ENCODE peak calls at places on chromosomes 5 and 9, in seven cellular contexts. One of them, this sample, is unnamed.

GRCh38 chr5:180648658-180649296 is 623 bp downstream of the FLT4 start:
- DNase-seq in transverse colon: no peak
- DNase-seq in vagina: no peak
- DNase-seq in adrenal gland: no peak
- DNase-seq in A549: peak; percentile 33
- DNase-seq in heart left ventricle: peak; percentile 48
- DNase-seq in sigmoid colon: peak; percentile 64
- DNase-seq in this sample: no peak

GRCh38 chr5:139982157-139982974 is 60.7 kb downstream of the NRG2 start:
- DNase-seq in transverse colon: peak; percentile 12
- DNase-seq in vagina: no peak
- DNase-seq in adrenal gland: peak; percentile 53
- DNase-seq in A549: no peak
- DNase-seq in heart left ventricle: peak; percentile 65
- DNase-seq in sigmoid colon: no peak
- DNase-seq in this sample: no peak

GRCh38 chr5:53031695-53032096 is 42.5 kb downstream of the ITGA2 start:
- DNase-seq in transverse colon: no peak
- DNase-seq in vagina: no peak
- DNase-seq in adrenal gland: peak; percentile 54
- DNase-seq in A549: peak; percentile 82
- DNase-seq in heart left ventricle: no peak
- DNase-seq in sigmoid colon: no peak
- DNase-seq in this sample: no peak

GRCh38 chr5:132365213-132365612 is 4.3 kb upstream of the SLC22A5 start:
- DNase-seq in transverse colon: no peak
- DNase-seq in vagina: peak; percentile 64
- DNase-seq in adrenal gland: no peak
- DNase-seq in A549: peak; percentile 95
- DNase-seq in heart left ventricle: no peak
- DNase-seq in sigmoid colon: no peak
- DNase-seq in this sample: no peak

GRCh38 chr9:23826120-23826629 is at the start of gene ELAVL2:
- DNase-seq in transverse colon: peak; percentile 94
- DNase-seq in vagina: no peak
- DNase-seq in adrenal gland: peak; percentile 97
- DNase-seq in A549: peak; percentile 99
- DNase-seq in heart left ventricle: peak; percentile 84
- DNase-seq in sigmoid colon: peak; percentile 85
- DNase-seq in this sample: peak; percentile 77

GRCh38 chr5:60649288-60649917 is 50.6 kb downstream of the DEPDC1B start:
- DNase-seq in transverse colon: no peak
- DNase-seq in vagina: no peak
- DNase-seq in adrenal gland: no peak
- DNase-seq in A549: peak; percentile 58
- DNase-seq in heart left ventricle: no peak
- DNase-seq in sigmoid colon: no peak
- DNase-seq in this sample: no peak

GRCh38 chr9:38208206-38208901 is 139.3 kb upstream of the SHB start:
- DNase-seq in transverse colon: no peak
- DNase-seq in vagina: peak; percentile 83
- DNase-seq in adrenal gland: no peak
- DNase-seq in A549: no peak
- DNase-seq in heart left ventricle: no peak
- DNase-seq in sigmoid colon: no peak
- DNase-seq in this sample: no peak

GRCh38 chr9:95143591-95144561 is 173.6 kb downstream of the FANCC start:
- DNase-seq in transverse colon: peak; percentile 77
- DNase-seq in vagina: peak; percentile 99
- DNase-seq in adrenal gland: peak; percentile 57
- DNase-seq in A549: no peak
- DNase-seq in heart left ventricle: peak; percentile 83
- DNase-seq in sigmoid colon: peak; percentile 97
- DNase-seq in this sample: peak; percentile 67

GRCh38 chr5:108617467-108618435 is 129.9 kb upstream of the FER start:
- DNase-seq in transverse colon: no peak
- DNase-seq in vagina: no peak
- DNase-seq in adrenal gland: no peak
- DNase-seq in A549: no peak
- DNase-seq in heart left ventricle: no peak
- DNase-seq in sigmoid colon: no peak
- DNase-seq in this sample: no peak

GRCh38 chr9:32525506-32525905 is 490 bp downstream of the RIGI start:
- DNase-seq in transverse colon: no peak
- DNase-seq in vagina: no peak
- DNase-seq in adrenal gland: no peak
- DNase-seq in A549: no peak
- DNase-seq in heart left ventricle: no peak
- DNase-seq in sigmoid colon: no peak
- DNase-seq in this sample: no peak

GRCh38 chr5:126098330-126099017 is 324.7 kb upstream of the GRAMD2B start:
- DNase-seq in transverse colon: no peak
- DNase-seq in vagina: no peak
- DNase-seq in adrenal gland: no peak
- DNase-seq in A549: no peak
- DNase-seq in heart left ventricle: no peak
- DNase-seq in sigmoid colon: no peak
- DNase-seq in this sample: no peak

GRCh38 chr9:91953723-91954122 is 3.7 kb upstream of the ROR2 start:
- DNase-seq in transverse colon: no peak
- DNase-seq in vagina: peak; percentile 56
- DNase-seq in adrenal gland: no peak
- DNase-seq in A549: no peak
- DNase-seq in heart left ventricle: no peak
- DNase-seq in sigmoid colon: no peak
- DNase-seq in this sample: no peak

GRCh38 chr5:98714710-98715109 is 58.8 kb upstream of the RGMB start:
- DNase-seq in transverse colon: no peak
- DNase-seq in vagina: no peak
- DNase-seq in adrenal gland: no peak
- DNase-seq in A549: no peak
- DNase-seq in heart left ventricle: no peak
- DNase-seq in sigmoid colon: no peak
- DNase-seq in this sample: no peak

GRCh38 chr5:174273325-174273724 is 227.8 kb downstream of the NSG2 start:
- DNase-seq in transverse colon: peak; percentile 28
- DNase-seq in vagina: no peak
- DNase-seq in adrenal gland: no peak
- DNase-seq in A549: no peak
- DNase-seq in heart left ventricle: no peak
- DNase-seq in sigmoid colon: no peak
- DNase-seq in this sample: no peak

GRCh38 chr9:136753371-136754058 is 4.5 kb downstream of the LCN8 start:
- DNase-seq in transverse colon: no peak
- DNase-seq in vagina: no peak
- DNase-seq in adrenal gland: no peak
- DNase-seq in A549: no peak
- DNase-seq in heart left ventricle: no peak
- DNase-seq in sigmoid colon: no peak
- DNase-seq in this sample: no peak

GRCh38 chr5:148221510-148221909 is 16.8 kb upstream of the MARCOL start:
- DNase-seq in transverse colon: no peak
- DNase-seq in vagina: no peak
- DNase-seq in adrenal gland: no peak
- DNase-seq in A549: no peak
- DNase-seq in heart left ventricle: no peak
- DNase-seq in sigmoid colon: no peak
- DNase-seq in this sample: no peak

GRCh38 chr9:96417610-96418073 is 528 bp downstream of the ZNF367 start:
- DNase-seq in transverse colon: peak; percentile 24
- DNase-seq in vagina: no peak
- DNase-seq in adrenal gland: no peak
- DNase-seq in A549: no peak
- DNase-seq in heart left ventricle: peak; percentile 38
- DNase-seq in sigmoid colon: peak; percentile 71
- DNase-seq in this sample: peak; percentile 55

GRCh38 chr9:89524888-89525385 is 27.0 kb upstream of the SEMA4D start:
- DNase-seq in transverse colon: no peak
- DNase-seq in vagina: no peak
- DNase-seq in adrenal gland: no peak
- DNase-seq in A549: no peak
- DNase-seq in heart left ventricle: no peak
- DNase-seq in sigmoid colon: no peak
- DNase-seq in this sample: no peak
- TF ChIP-seq CTCF in transverse colon: no peak
- TF ChIP-seq CTCF in vagina: no peak
- TF ChIP-seq CTCF in adrenal gland: no peak
- TF ChIP-seq CTCF in A549: no peak
- TF ChIP-seq CTCF in heart left ventricle: no peak
- TF ChIP-seq CTCF in sigmoid colon: no peak
- TF ChIP-seq CTCF in this sample: no peak

DNA sequence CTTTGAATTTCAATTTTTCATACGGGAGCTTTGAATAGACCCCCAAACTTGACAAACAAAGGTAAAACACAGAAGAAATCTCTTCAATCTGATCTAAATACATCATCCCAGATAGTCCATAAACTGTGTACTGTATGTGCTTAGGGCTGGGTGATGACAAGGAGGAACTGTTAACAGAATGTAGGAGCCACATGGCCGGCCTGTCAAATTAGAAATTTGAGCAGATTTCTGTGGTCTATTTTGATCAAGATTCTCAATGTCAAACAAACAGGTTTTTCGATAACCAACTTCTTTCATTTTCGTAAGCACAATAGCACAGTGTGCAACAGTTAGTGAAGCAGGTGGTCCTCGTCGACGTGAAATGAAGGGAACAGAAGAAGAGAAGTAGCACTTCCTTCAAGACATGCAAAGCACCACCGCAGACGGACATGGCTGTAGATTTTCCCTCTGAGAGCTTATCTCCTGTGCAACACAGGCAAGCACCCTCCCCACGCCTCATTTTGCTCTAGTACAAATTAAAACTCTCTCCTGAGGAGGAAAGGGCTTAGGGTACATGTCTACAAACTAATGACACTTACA is 252.1 kb downstream of the CRB2 start:
- DNase-seq in transverse colon: peak; percentile 51
- DNase-seq in vagina: peak; percentile 25
- DNase-seq in adrenal gland: no peak
- DNase-seq in A549: no peak
- DNase-seq in heart left ventricle: no peak
- DNase-seq in sigmoid colon: no peak
- DNase-seq in this sample: peak; percentile 77
- H3K4me1 ChIP-seq in transverse colon: no peaks in the 10 kb centered on the region
- H3K4me1 ChIP-seq in vagina: no peaks in the 10 kb centered on the region
- H3K4me1 ChIP-seq in adrenal gland: no peaks in the 10 kb centered on the region
- H3K4me1 ChIP-seq in A549: no peaks in the 10 kb centered on the region
- H3K4me1 ChIP-seq in heart left ventricle: no peaks in the 10 kb centered on the region
- H3K4me1 ChIP-seq in sigmoid colon: no peaks in the 10 kb centered on the region
- H3K4me1 ChIP-seq in this sample: no peaks in the 10 kb centered on the region

DNA sequence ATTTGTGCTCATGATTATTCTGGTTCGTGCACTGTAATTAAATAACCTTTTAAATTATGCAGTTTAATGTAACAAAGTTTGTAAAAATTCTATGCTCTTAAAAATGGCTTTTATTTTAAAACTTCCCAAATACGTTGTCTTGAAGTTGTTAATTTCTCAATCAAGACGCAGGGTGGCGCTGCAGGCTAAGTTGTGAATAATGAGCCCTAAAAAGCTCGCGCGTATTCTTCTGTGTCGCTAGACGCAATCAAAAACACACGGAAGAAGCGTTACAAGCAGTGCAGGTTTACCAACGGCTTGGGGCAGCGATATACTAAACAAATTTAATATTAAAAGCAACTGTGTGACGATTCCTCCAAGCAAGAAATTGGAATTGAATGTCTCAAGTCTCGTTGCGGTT is at the start of gene PCDHB4:
- DNase-seq in transverse colon: no peak
- DNase-seq in vagina: no peak
- DNase-seq in adrenal gland: no peak
- DNase-seq in A549: peak; percentile 10
- DNase-seq in heart left ventricle: no peak
- DNase-seq in sigmoid colon: no peak
- DNase-seq in this sample: no peak
- TF ChIP-seq POLR2A in transverse colon: no peak
- TF ChIP-seq POLR2A in vagina: no peak
- TF ChIP-seq POLR2A in adrenal gland: no peak
- TF ChIP-seq POLR2A in A549: no peak
- TF ChIP-seq POLR2A in heart left ventricle: no peak
- TF ChIP-seq POLR2A in sigmoid colon: no peak
- TF ChIP-seq POLR2A in this sample: no peak

DNA sequence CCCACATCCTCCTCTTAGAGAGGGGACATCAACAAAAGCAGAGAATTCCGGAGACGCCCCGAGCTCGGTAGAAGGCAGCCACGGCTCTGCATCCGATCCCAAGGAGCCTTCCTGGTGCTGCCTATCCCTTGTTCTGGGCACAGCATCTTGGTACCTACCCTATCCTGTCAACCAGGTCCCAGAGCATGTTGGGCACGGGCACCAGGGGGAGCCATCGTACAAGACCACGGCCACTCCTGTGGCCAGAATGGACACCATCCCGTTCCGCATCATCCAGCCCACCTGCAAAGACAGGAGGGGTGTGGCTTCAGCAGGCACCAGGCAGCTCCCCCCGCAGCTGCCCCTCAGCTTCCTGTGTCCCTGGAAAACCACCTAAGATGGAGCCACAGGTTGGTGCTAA is 62.7 kb upstream of the ZNF354A start:
- DNase-seq in transverse colon: peak; percentile 15
- DNase-seq in vagina: no peak
- DNase-seq in adrenal gland: peak; percentile 14
- DNase-seq in A549: peak; percentile 28
- DNase-seq in heart left ventricle: no peak
- DNase-seq in sigmoid colon: peak; percentile 43
- DNase-seq in this sample: no peak
- TF ChIP-seq CTCF in transverse colon: no peak
- TF ChIP-seq CTCF in vagina: no peak
- TF ChIP-seq CTCF in adrenal gland: no peak
- TF ChIP-seq CTCF in A549: no peak
- TF ChIP-seq CTCF in heart left ventricle: no peak
- TF ChIP-seq CTCF in sigmoid colon: no peak
- TF ChIP-seq CTCF in this sample: no peak

GRCh38 chr9:129773262-129774048 is 20.6 kb upstream of the PTGES start:
- DNase-seq in transverse colon: peak; percentile 24
- DNase-seq in vagina: no peak
- DNase-seq in adrenal gland: peak; percentile 87
- DNase-seq in A549: peak; percentile 94
- DNase-seq in heart left ventricle: no peak
- DNase-seq in sigmoid colon: peak; percentile 69
- DNase-seq in this sample: peak; percentile 59
- H3K4me1 ChIP-seq in transverse colon: peaks cover 6% of the 10 kb centered on the region
- H3K4me1 ChIP-seq in vagina: peaks cover 17% of the 10 kb centered on the region
- H3K4me1 ChIP-seq in adrenal gland: peaks cover 16% of the 10 kb centered on the region
- H3K4me1 ChIP-seq in A549: peaks cover 61% of the 10 kb centered on the region
- H3K4me1 ChIP-seq in heart left ventricle: peaks cover 34% of the 10 kb centered on the region
- H3K4me1 ChIP-seq in sigmoid colon: peaks cover 14% of the 10 kb centered on the region
- H3K4me1 ChIP-seq in this sample: no peaks in the 10 kb centered on the region